ENCODE peak calls at places on chromosomes 6 and 20, in four cellular contexts. F is H1, B is HepG2, K is GM12878. L is an unnamed sample.

GRCh38 chr20:8532169-8532568 is 400.1 kb downstream of the PLCB1 start:
- DNase-seq in F (no peak), B (no peak), K (no peak), L (no peak)

GRCh38 chr20:36728986-36729385 is 16.9 kb downstream of the NDRG3 start:
- DNase-seq in F (no peak), B (peak; percentile 29), K (no peak), L (no peak)

GRCh38 chr6:133641111-133641510 is 247.8 kb upstream of the TCF21 start:
- DNase-seq in F (no peak), B (no peak), K (no peak), L (no peak)

GRCh38 chr20:2865630-2866029 is 7.7 kb upstream of the PTPRA start:
- DNase-seq in F (no peak), B (no peak), K (no peak), L (no peak)

GRCh38 chr20:62056377-62056776 is 9.3 kb downstream of the TAF4 start:
- DNase-seq in F (no peak), B (no peak), K (no peak), L (no peak)

GRCh38 chr20:47878601-47879004 is 93.3 kb upstream of the SULF2 start:
- DNase-seq in F (no peak), B (no peak), K (no peak), L (no peak)

GRCh38 chr20:1569417-1569861 is 11.9 kb upstream of the SIRPD start:
- DNase-seq in F (no peak), B (peak; percentile 18), K (no peak), L (no peak)

GRCh38 chr20:9444921-9445320 is 69.5 kb upstream of the LAMP5 start:
- DNase-seq in F (no peak), B (no peak), K (no peak), L (no peak)

GRCh38 chr6:134510121-134510520 is 192.2 kb upstream of the SGK1 start:
- DNase-seq in F (no peak), B (no peak), K (no peak), L (no peak)

GRCh38 chr20:12925214-12925755 is 83.5 kb upstream of the SPTLC3 start:
- DNase-seq in F (no peak), B (peak; percentile 89), K (peak; percentile 13), L (peak; percentile 23)

GRCh38 chr6:27736686-27737085 is 175.5 kb downstream of the OR2B2 start:
- DNase-seq in F (no peak), B (no peak), K (no peak), L (no peak)

GRCh38 chr6:18752278-18753057 is 365.3 kb downstream of the RNF144B start:
- DNase-seq in F (no peak), B (no peak), K (no peak), L (no peak)

GRCh38 chr20:3188823-3189413 is 15.6 kb downstream of the DDRGK1 start:
- DNase-seq in F (no peak), B (no peak), K (no peak), L (no peak)

GRCh38 chr6:108945686-108946158 is 97.5 kb downstream of the ARMC2 start:
- DNase-seq in F (no peak), B (no peak), K (no peak), L (no peak)

GRCh38 chr20:57313951-57314350 is 15.7 kb upstream of the SPO11 start:
- DNase-seq in F (no peak), B (no peak), K (no peak), L (no peak)

GRCh38 chr20:57309544-57310115 is 20.0 kb upstream of the SPO11 start:
- DNase-seq in F (no peak), B (no peak), K (no peak), L (no peak)

GRCh38 chr20:57313230-57313629 is 16.4 kb upstream of the SPO11 start:
- DNase-seq in F (no peak), B (no peak), K (no peak), L (no peak)

GRCh38 chr20:57310821-57311514 is 18.6 kb upstream of the SPO11 start:
- DNase-seq in F (no peak), B (no peak), K (no peak), L (no peak)

DNA sequence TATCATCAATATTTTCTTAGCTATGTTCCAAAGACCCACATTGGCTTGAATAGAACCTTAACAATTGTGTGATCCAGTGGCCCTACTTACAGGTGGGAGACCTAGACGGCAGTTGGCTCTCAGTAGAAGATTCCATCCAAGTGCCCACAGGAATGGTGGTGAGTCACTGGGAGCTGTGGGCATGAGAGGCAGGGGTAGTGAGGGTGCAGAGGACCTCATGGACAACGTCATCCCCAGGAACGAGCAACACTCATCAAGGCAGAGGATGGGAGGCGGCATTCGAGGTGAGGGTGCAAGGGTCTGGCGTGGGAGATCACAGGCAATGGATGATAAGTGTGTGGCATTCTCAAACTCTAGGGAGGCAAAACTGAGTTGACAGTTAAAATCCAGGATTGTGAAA is 17.5 kb upstream of the SPO11 start:
- DNase-seq in F (no peak), B (no peak), K (no peak), L (no peak)
- TF ChIP-seq POLR2A in F (no peak), B (no peak), K (no peak), L (no peak)

GRCh38 chr6:110960014-110960390 is 1.5 kb downstream of the GTF3C6 start:
- DNase-seq in F (no peak), B (peak; percentile 11), K (no peak), L (no peak)

GRCh38 chr6:110953633-110954303 is 4.7 kb upstream of the GTF3C6 start:
- DNase-seq in F (no peak), B (no peak), K (no peak), L (no peak)

DNA sequence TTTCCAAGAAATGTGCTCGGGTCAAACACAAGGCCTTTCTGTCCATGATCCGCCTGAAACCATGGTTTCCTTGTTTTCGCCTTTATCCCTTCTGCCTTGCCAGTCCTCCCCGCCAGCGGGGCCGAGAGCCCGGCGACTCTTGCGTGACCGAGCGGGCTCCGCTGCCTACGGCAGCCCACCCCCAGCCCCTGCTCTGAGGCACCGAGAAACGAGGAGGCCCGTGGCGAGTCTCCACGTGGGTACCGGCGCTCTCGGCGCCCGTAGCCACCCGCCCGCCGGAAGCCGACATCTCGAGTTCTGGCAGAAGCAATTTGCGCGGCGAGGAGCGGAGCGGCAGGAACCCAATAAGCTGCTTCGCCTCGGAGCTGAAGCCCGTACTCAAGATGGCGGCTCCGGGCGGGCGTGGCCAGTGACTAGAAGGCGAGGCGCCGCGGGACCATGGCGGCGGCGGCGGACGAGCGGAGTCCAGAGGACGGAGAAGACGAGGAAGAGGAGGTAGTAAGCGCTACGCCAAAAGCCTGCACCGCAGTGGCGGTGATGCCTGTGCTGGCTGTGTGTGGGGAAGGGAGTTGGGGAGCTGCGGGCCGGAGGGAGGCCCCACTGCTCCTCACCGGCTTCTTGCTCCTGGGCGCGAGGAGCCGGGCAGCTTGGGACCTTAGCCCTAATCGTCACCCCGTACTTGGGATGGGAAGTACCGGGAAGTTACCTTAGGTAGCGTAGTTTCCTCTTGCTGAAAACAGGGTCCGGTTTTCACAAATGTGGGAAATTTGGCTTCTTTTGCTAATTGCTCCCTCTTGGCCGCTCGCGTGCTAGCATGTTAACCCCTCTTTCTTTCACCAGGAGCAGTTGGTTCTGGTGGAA is at the start of gene GTF3C6:
- DNase-seq in F (peak; percentile 81), B (peak; percentile 82), K (peak; percentile 61), L (peak; percentile 77)
- TF ChIP-seq POLR2AphosphoS5 in F (peak; percentile 95), B (peak; percentile 79), K (peak; percentile 96), L (peak; percentile 93)

DNA sequence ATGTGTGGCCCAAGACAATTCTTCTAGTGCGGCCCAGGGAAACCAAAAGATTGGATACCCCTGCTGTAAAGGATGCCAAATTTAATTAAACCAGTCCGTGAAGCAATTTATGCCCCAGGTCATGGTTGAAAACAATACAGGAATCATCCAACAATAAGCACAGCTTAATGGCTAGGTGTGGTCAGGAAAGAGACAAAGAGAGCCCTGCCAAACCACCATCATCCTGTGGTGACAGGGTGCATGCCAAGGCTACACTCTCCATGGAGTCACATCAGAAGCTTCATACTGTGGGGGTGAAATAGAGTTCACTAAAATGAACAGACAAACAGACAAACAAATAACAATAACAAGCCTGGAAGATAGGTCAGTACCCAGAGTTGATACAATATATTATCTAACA is 62.7 kb downstream of the DZANK1 start:
- DNase-seq in F (no peak), B (no peak), K (no peak), L (no peak)
- TF ChIP-seq TAF1 in F (no peak), B (no peak), K (no peak), L (no peak)

GRCh38 chr20:38926142-38926933 is at the start of gene FAM83D:
- DNase-seq in F (peak; percentile 99), B (peak; percentile 99), K (peak; percentile 92), L (peak; percentile 99)
- TF ChIP-seq POLR2A in F (peak; percentile 99), B (peak; percentile 100), K (peak; percentile 99), L (peak; percentile 97)

GRCh38 chr6:89162047-89162371 is 16.2 kb downstream of the PM20D2 start:
- DNase-seq in F (no peak), B (no peak), K (no peak), L (no peak)

GRCh38 chr6:89160693-89161092 is 14.8 kb downstream of the PM20D2 start:
- DNase-seq in F (no peak), B (no peak), K (no peak), L (no peak)

GRCh38 chr6:89161326-89162046 is 15.6 kb downstream of the PM20D2 start:
- DNase-seq in F (no peak), B (no peak), K (no peak), L (no peak)
- TF ChIP-seq POLR2AphosphoS5 in F (no peak), B (no peak), K (no peak), L (no peak)

GRCh38 chr6:124524821-124525220 is 437.4 kb upstream of the RNF217 start:
- DNase-seq in F (no peak), B (no peak), K (no peak), L (no peak)
- TF ChIP-seq TAF1 in F (no peak), B (no peak), K (no peak), L (no peak)

DNA sequence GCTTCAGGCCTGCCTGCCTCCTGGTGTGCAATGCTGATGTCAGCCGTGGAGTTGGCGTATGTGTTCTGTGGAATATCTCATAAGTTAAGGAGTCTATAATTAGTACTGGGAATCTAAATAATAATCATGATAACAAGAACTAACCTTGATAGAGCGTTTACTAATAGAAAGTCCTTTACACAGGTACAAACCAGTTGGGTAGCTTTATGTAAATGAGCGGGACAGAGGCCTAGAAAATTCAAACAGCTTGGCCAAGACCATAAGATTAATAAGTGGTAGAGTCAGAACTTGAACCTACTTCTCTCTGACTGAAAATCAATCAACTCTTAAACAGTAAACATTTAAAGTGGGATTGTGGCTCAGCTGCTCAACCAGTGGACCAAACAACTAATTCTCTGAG is 570.9 kb upstream of the AGPAT4 start:
- DNase-seq in F (no peak), B (no peak), K (no peak), L (no peak)
- TF ChIP-seq POLR2A in F (no peak), B (no peak), K (no peak), L (no peak)

DNA sequence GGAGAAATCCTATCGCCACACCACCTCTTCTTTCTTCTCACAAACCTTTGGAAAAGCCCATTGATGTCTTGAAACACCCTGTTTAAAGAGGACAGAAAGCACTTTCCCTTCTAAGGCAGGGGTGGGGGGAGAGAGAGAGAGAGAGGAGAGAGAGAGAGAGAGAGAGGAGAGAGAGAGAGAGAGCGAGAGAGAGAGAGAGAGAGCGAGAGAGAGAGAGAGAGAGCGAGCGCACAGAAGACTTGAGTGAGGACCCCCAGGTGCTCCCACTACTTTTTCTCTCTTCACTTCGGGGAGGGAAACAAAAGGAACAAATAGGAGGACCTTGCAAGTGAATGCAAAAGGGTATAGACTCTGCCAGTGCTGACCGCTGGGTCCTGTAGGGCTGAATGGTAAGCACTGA is 52.4 kb downstream of the TIAM2 start:
- DNase-seq in F (no peak), B (no peak), K (no peak), L (no peak)
- TF ChIP-seq POLR2AphosphoS5 in F (no peak), B (no peak), K (no peak), L (no peak)

L was measured in GM12892.